ENCODE peak calls at places on chromosomes 5 and 9, in ten cellular contexts. One of them, this sample, is unnamed.

GRCh38 chr5:669111-669841 is 23.9 kb downstream of the TPPP start:
- DNase-seq in nephron progenitor cell: no peak
- DNase-seq in PC-9: no peak
- DNase-seq in activated T-cell treated with anti-CD3 and anti-CD28 coated beads, Interleukin-2, amount 50 U/mL, for 1 hour: peak; percentile 65
- DNase-seq in foreskin melanocyte: no peak
- DNase-seq in stimulated activated CD4-positive, alpha-beta T cell treated with anti-CD3 and anti-CD28 coated beads, Interleukin-4, amount 100 ng/mL, for 24 hours: peak; percentile 34
- DNase-seq in left colon: no peak
- DNase-seq in activated CD4-positive, alpha-beta T cell treated with anti-CD3 and anti-CD28 coated beads for 24 hours: peak; percentile 35
- DNase-seq in cardiac fibroblast: peak; percentile 20
- DNase-seq in GM19239: peak; percentile 54
- DNase-seq in this sample: peak; percentile 46

GRCh38 chr9:136650648-136651047 is 12.1 kb upstream of the EGFL7 start:
- DNase-seq in stimulated activated CD4-positive, alpha-beta T cell treated with anti-CD3 and anti-CD28 coated beads, Interleukin-4, amount 100 ng/mL, for 24 hours: no peak
- DNase-seq in nephron progenitor cell: no peak
- DNase-seq in GM19239: no peak
- DNase-seq in activated T-cell treated with anti-CD3 and anti-CD28 coated beads, Interleukin-2, amount 50 U/mL, for 1 hour: no peak
- DNase-seq in PC-9: no peak
- DNase-seq in activated CD4-positive, alpha-beta T cell treated with anti-CD3 and anti-CD28 coated beads for 24 hours: no peak
- DNase-seq in left colon: no peak
- DNase-seq in cardiac fibroblast: no peak
- DNase-seq in foreskin melanocyte: no peak
- DNase-seq in this sample: no peak

GRCh38 chr5:174446988-174447387 is 277.4 kb upstream of the MSX2 start:
- DNase-seq in cardiac fibroblast: no peak
- DNase-seq in nephron progenitor cell: no peak
- DNase-seq in foreskin melanocyte: no peak
- DNase-seq in activated T-cell treated with anti-CD3 and anti-CD28 coated beads, Interleukin-2, amount 50 U/mL, for 1 hour: no peak
- DNase-seq in GM19239: no peak
- DNase-seq in activated CD4-positive, alpha-beta T cell treated with anti-CD3 and anti-CD28 coated beads for 24 hours: no peak
- DNase-seq in stimulated activated CD4-positive, alpha-beta T cell treated with anti-CD3 and anti-CD28 coated beads, Interleukin-4, amount 100 ng/mL, for 24 hours: no peak
- DNase-seq in PC-9: no peak
- DNase-seq in left colon: no peak
- DNase-seq in this sample: no peak

GRCh38 chr5:40258205-40258604 is 421.5 kb upstream of the PTGER4 start:
- DNase-seq in GM19239: no peak
- DNase-seq in left colon: no peak
- DNase-seq in stimulated activated CD4-positive, alpha-beta T cell treated with anti-CD3 and anti-CD28 coated beads, Interleukin-4, amount 100 ng/mL, for 24 hours: no peak
- DNase-seq in PC-9: no peak
- DNase-seq in activated T-cell treated with anti-CD3 and anti-CD28 coated beads, Interleukin-2, amount 50 U/mL, for 1 hour: no peak
- DNase-seq in foreskin melanocyte: no peak
- DNase-seq in activated CD4-positive, alpha-beta T cell treated with anti-CD3 and anti-CD28 coated beads for 24 hours: no peak
- DNase-seq in nephron progenitor cell: no peak
- DNase-seq in cardiac fibroblast: peak; percentile 5
- DNase-seq in this sample: no peak

GRCh38 chr5:179285236-179285635 is 60.0 kb downstream of the ADAMTS2 start:
- DNase-seq in stimulated activated CD4-positive, alpha-beta T cell treated with anti-CD3 and anti-CD28 coated beads, Interleukin-4, amount 100 ng/mL, for 24 hours: no peak
- DNase-seq in GM19239: no peak
- DNase-seq in foreskin melanocyte: no peak
- DNase-seq in PC-9: no peak
- DNase-seq in activated T-cell treated with anti-CD3 and anti-CD28 coated beads, Interleukin-2, amount 50 U/mL, for 1 hour: no peak
- DNase-seq in left colon: no peak
- DNase-seq in activated CD4-positive, alpha-beta T cell treated with anti-CD3 and anti-CD28 coated beads for 24 hours: no peak
- DNase-seq in cardiac fibroblast: peak; percentile 52
- DNase-seq in nephron progenitor cell: peak; percentile 84
- DNase-seq in this sample: no peak

GRCh38 chr5:109718632-109719031 is 28.9 kb downstream of the MAN2A1 start:
- DNase-seq in cardiac fibroblast: no peak
- DNase-seq in foreskin melanocyte: peak; percentile 49
- DNase-seq in PC-9: no peak
- DNase-seq in activated T-cell treated with anti-CD3 and anti-CD28 coated beads, Interleukin-2, amount 50 U/mL, for 1 hour: no peak
- DNase-seq in nephron progenitor cell: no peak
- DNase-seq in left colon: no peak
- DNase-seq in activated CD4-positive, alpha-beta T cell treated with anti-CD3 and anti-CD28 coated beads for 24 hours: no peak
- DNase-seq in stimulated activated CD4-positive, alpha-beta T cell treated with anti-CD3 and anti-CD28 coated beads, Interleukin-4, amount 100 ng/mL, for 24 hours: no peak
- DNase-seq in GM19239: no peak
- DNase-seq in this sample: no peak

GRCh38 chr9:117622347-117622746 is 81.9 kb upstream of the TLR4 start:
- DNase-seq in nephron progenitor cell: no peak
- DNase-seq in left colon: no peak
- DNase-seq in GM19239: no peak
- DNase-seq in foreskin melanocyte: no peak
- DNase-seq in PC-9: no peak
- DNase-seq in activated T-cell treated with anti-CD3 and anti-CD28 coated beads, Interleukin-2, amount 50 U/mL, for 1 hour: no peak
- DNase-seq in cardiac fibroblast: no peak
- DNase-seq in activated CD4-positive, alpha-beta T cell treated with anti-CD3 and anti-CD28 coated beads for 24 hours: no peak
- DNase-seq in stimulated activated CD4-positive, alpha-beta T cell treated with anti-CD3 and anti-CD28 coated beads, Interleukin-4, amount 100 ng/mL, for 24 hours: no peak
- DNase-seq in this sample: no peak

GRCh38 chr9:131098391-131099087 is 2.2 kb downstream of the AIF1L start:
- DNase-seq in PC-9: no peak
- DNase-seq in cardiac fibroblast: no peak
- DNase-seq in left colon: no peak
- DNase-seq in stimulated activated CD4-positive, alpha-beta T cell treated with anti-CD3 and anti-CD28 coated beads, Interleukin-4, amount 100 ng/mL, for 24 hours: no peak
- DNase-seq in activated CD4-positive, alpha-beta T cell treated with anti-CD3 and anti-CD28 coated beads for 24 hours: no peak
- DNase-seq in foreskin melanocyte: no peak
- DNase-seq in activated T-cell treated with anti-CD3 and anti-CD28 coated beads, Interleukin-2, amount 50 U/mL, for 1 hour: no peak
- DNase-seq in nephron progenitor cell: peak; percentile 31
- DNase-seq in GM19239: no peak
- DNase-seq in this sample: no peak

GRCh38 chr5:142753114-142753764 is 16.9 kb upstream of the ARHGAP26 start:
- DNase-seq in left colon: peak; percentile 32
- DNase-seq in stimulated activated CD4-positive, alpha-beta T cell treated with anti-CD3 and anti-CD28 coated beads, Interleukin-4, amount 100 ng/mL, for 24 hours: no peak
- DNase-seq in activated CD4-positive, alpha-beta T cell treated with anti-CD3 and anti-CD28 coated beads for 24 hours: no peak
- DNase-seq in foreskin melanocyte: no peak
- DNase-seq in nephron progenitor cell: no peak
- DNase-seq in activated T-cell treated with anti-CD3 and anti-CD28 coated beads, Interleukin-2, amount 50 U/mL, for 1 hour: no peak
- DNase-seq in cardiac fibroblast: peak; percentile 67
- DNase-seq in GM19239: no peak
- DNase-seq in PC-9: peak; percentile 77
- DNase-seq in this sample: no peak

GRCh38 chr9:19488721-19489120 is 79.9 kb downstream of the ACER2 start:
- DNase-seq in left colon: no peak
- DNase-seq in stimulated activated CD4-positive, alpha-beta T cell treated with anti-CD3 and anti-CD28 coated beads, Interleukin-4, amount 100 ng/mL, for 24 hours: no peak
- DNase-seq in PC-9: no peak
- DNase-seq in GM19239: no peak
- DNase-seq in activated T-cell treated with anti-CD3 and anti-CD28 coated beads, Interleukin-2, amount 50 U/mL, for 1 hour: no peak
- DNase-seq in activated CD4-positive, alpha-beta T cell treated with anti-CD3 and anti-CD28 coated beads for 24 hours: no peak
- DNase-seq in cardiac fibroblast: no peak
- DNase-seq in foreskin melanocyte: peak; percentile 80
- DNase-seq in nephron progenitor cell: no peak
- DNase-seq in this sample: no peak

GRCh38 chr9:91424403-91425176 is 958 bp upstream of the NFIL3 start:
- DNase-seq in cardiac fibroblast: peak; percentile 94
- DNase-seq in nephron progenitor cell: peak; percentile 59
- DNase-seq in PC-9: peak; percentile 62
- DNase-seq in left colon: peak; percentile 88
- DNase-seq in activated T-cell treated with anti-CD3 and anti-CD28 coated beads, Interleukin-2, amount 50 U/mL, for 1 hour: peak; percentile 66
- DNase-seq in GM19239: no peak
- DNase-seq in foreskin melanocyte: peak; percentile 44
- DNase-seq in stimulated activated CD4-positive, alpha-beta T cell treated with anti-CD3 and anti-CD28 coated beads, Interleukin-4, amount 100 ng/mL, for 24 hours: peak; percentile 61
- DNase-seq in activated CD4-positive, alpha-beta T cell treated with anti-CD3 and anti-CD28 coated beads for 24 hours: no peak
- DNase-seq in this sample: peak; percentile 32

GRCh38 chr9:94922098-94922607 is 195.7 kb downstream of the AOPEP start:
- DNase-seq in cardiac fibroblast: peak; percentile 96
- DNase-seq in foreskin melanocyte: peak; percentile 68
- DNase-seq in nephron progenitor cell: no peak
- DNase-seq in activated T-cell treated with anti-CD3 and anti-CD28 coated beads, Interleukin-2, amount 50 U/mL, for 1 hour: no peak
- DNase-seq in left colon: no peak
- DNase-seq in activated CD4-positive, alpha-beta T cell treated with anti-CD3 and anti-CD28 coated beads for 24 hours: no peak
- DNase-seq in PC-9: peak; percentile 99
- DNase-seq in stimulated activated CD4-positive, alpha-beta T cell treated with anti-CD3 and anti-CD28 coated beads, Interleukin-4, amount 100 ng/mL, for 24 hours: no peak
- DNase-seq in GM19239: no peak
- DNase-seq in this sample: no peak

GRCh38 chr9:24698864-24699518 is 153.3 kb upstream of the IZUMO3 start:
- DNase-seq in cardiac fibroblast: no peak
- DNase-seq in foreskin melanocyte: no peak
- DNase-seq in GM19239: no peak
- DNase-seq in PC-9: no peak
- DNase-seq in stimulated activated CD4-positive, alpha-beta T cell treated with anti-CD3 and anti-CD28 coated beads, Interleukin-4, amount 100 ng/mL, for 24 hours: no peak
- DNase-seq in activated T-cell treated with anti-CD3 and anti-CD28 coated beads, Interleukin-2, amount 50 U/mL, for 1 hour: no peak
- DNase-seq in left colon: no peak
- DNase-seq in activated CD4-positive, alpha-beta T cell treated with anti-CD3 and anti-CD28 coated beads for 24 hours: no peak
- DNase-seq in nephron progenitor cell: no peak
- DNase-seq in this sample: no peak

GRCh38 chr9:98804083-98804482 is 3.4 kb upstream of the GALNT12 start:
- DNase-seq in stimulated activated CD4-positive, alpha-beta T cell treated with anti-CD3 and anti-CD28 coated beads, Interleukin-4, amount 100 ng/mL, for 24 hours: no peak
- DNase-seq in cardiac fibroblast: peak; percentile 51
- DNase-seq in foreskin melanocyte: no peak
- DNase-seq in left colon: no peak
- DNase-seq in activated T-cell treated with anti-CD3 and anti-CD28 coated beads, Interleukin-2, amount 50 U/mL, for 1 hour: no peak
- DNase-seq in GM19239: no peak
- DNase-seq in PC-9: peak; percentile 58
- DNase-seq in activated CD4-positive, alpha-beta T cell treated with anti-CD3 and anti-CD28 coated beads for 24 hours: no peak
- DNase-seq in nephron progenitor cell: no peak
- DNase-seq in this sample: no peak

GRCh38 chr5:154211611-154212390 is 21.3 kb downstream of the GALNT10 start:
- DNase-seq in stimulated activated CD4-positive, alpha-beta T cell treated with anti-CD3 and anti-CD28 coated beads, Interleukin-4, amount 100 ng/mL, for 24 hours: no peak
- DNase-seq in GM19239: no peak
- DNase-seq in cardiac fibroblast: peak; percentile 42
- DNase-seq in activated CD4-positive, alpha-beta T cell treated with anti-CD3 and anti-CD28 coated beads for 24 hours: no peak
- DNase-seq in PC-9: peak; percentile 96
- DNase-seq in foreskin melanocyte: no peak
- DNase-seq in nephron progenitor cell: no peak
- DNase-seq in activated T-cell treated with anti-CD3 and anti-CD28 coated beads, Interleukin-2, amount 50 U/mL, for 1 hour: no peak
- DNase-seq in left colon: no peak
- DNase-seq in this sample: no peak

GRCh38 chr9:20043035-20043434 is 254.2 kb upstream of the SLC24A2 start:
- DNase-seq in nephron progenitor cell: no peak
- DNase-seq in cardiac fibroblast: no peak
- DNase-seq in activated CD4-positive, alpha-beta T cell treated with anti-CD3 and anti-CD28 coated beads for 24 hours: no peak
- DNase-seq in PC-9: no peak
- DNase-seq in foreskin melanocyte: no peak
- DNase-seq in stimulated activated CD4-positive, alpha-beta T cell treated with anti-CD3 and anti-CD28 coated beads, Interleukin-4, amount 100 ng/mL, for 24 hours: peak; percentile 13
- DNase-seq in activated T-cell treated with anti-CD3 and anti-CD28 coated beads, Interleukin-2, amount 50 U/mL, for 1 hour: no peak
- DNase-seq in GM19239: no peak
- DNase-seq in left colon: no peak
- DNase-seq in this sample: no peak

GRCh38 chr9:16133556-16134227 is 580.8 kb downstream of the CCDC171 start:
- DNase-seq in stimulated activated CD4-positive, alpha-beta T cell treated with anti-CD3 and anti-CD28 coated beads, Interleukin-4, amount 100 ng/mL, for 24 hours: no peak
- DNase-seq in PC-9: no peak
- DNase-seq in left colon: peak; percentile 31
- DNase-seq in cardiac fibroblast: peak; percentile 67
- DNase-seq in activated T-cell treated with anti-CD3 and anti-CD28 coated beads, Interleukin-2, amount 50 U/mL, for 1 hour: no peak
- DNase-seq in nephron progenitor cell: peak; percentile 48
- DNase-seq in activated CD4-positive, alpha-beta T cell treated with anti-CD3 and anti-CD28 coated beads for 24 hours: no peak
- DNase-seq in GM19239: peak; percentile 37
- DNase-seq in foreskin melanocyte: peak; percentile 69
- DNase-seq in this sample: peak; percentile 62

GRCh38 chr5:53063176-53063575 is 46.4 kb downstream of the MOCS2 start:
- DNase-seq in PC-9: no peak
- DNase-seq in activated T-cell treated with anti-CD3 and anti-CD28 coated beads, Interleukin-2, amount 50 U/mL, for 1 hour: no peak
- DNase-seq in left colon: no peak
- DNase-seq in activated CD4-positive, alpha-beta T cell treated with anti-CD3 and anti-CD28 coated beads for 24 hours: no peak
- DNase-seq in foreskin melanocyte: no peak
- DNase-seq in stimulated activated CD4-positive, alpha-beta T cell treated with anti-CD3 and anti-CD28 coated beads, Interleukin-4, amount 100 ng/mL, for 24 hours: no peak
- DNase-seq in nephron progenitor cell: no peak
- DNase-seq in GM19239: no peak
- DNase-seq in cardiac fibroblast: peak; percentile 38
- DNase-seq in this sample: no peak

GRCh38 chr5:31806566-31806965 is 167.6 kb downstream of the PDZD2 start:
- DNase-seq in activated CD4-positive, alpha-beta T cell treated with anti-CD3 and anti-CD28 coated beads for 24 hours: no peak
- DNase-seq in activated T-cell treated with anti-CD3 and anti-CD28 coated beads, Interleukin-2, amount 50 U/mL, for 1 hour: no peak
- DNase-seq in left colon: no peak
- DNase-seq in nephron progenitor cell: no peak
- DNase-seq in cardiac fibroblast: no peak
- DNase-seq in PC-9: no peak
- DNase-seq in stimulated activated CD4-positive, alpha-beta T cell treated with anti-CD3 and anti-CD28 coated beads, Interleukin-4, amount 100 ng/mL, for 24 hours: no peak
- DNase-seq in GM19239: no peak
- DNase-seq in foreskin melanocyte: no peak
- DNase-seq in this sample: no peak

GRCh38 chr9:84277646-84278045 is 62.9 kb downstream of the SLC28A3 start:
- DNase-seq in PC-9: peak; percentile 81
- DNase-seq in GM19239: no peak
- DNase-seq in left colon: no peak
- DNase-seq in activated T-cell treated with anti-CD3 and anti-CD28 coated beads, Interleukin-2, amount 50 U/mL, for 1 hour: no peak
- DNase-seq in activated CD4-positive, alpha-beta T cell treated with anti-CD3 and anti-CD28 coated beads for 24 hours: no peak
- DNase-seq in nephron progenitor cell: no peak
- DNase-seq in cardiac fibroblast: no peak
- DNase-seq in foreskin melanocyte: no peak
- DNase-seq in stimulated activated CD4-positive, alpha-beta T cell treated with anti-CD3 and anti-CD28 coated beads, Interleukin-4, amount 100 ng/mL, for 24 hours: no peak
- DNase-seq in this sample: no peak

GRCh38 chr9:85430659-85431370 is 310.9 kb downstream of the AGTPBP1 start:
- DNase-seq in left colon: no peak
- DNase-seq in PC-9: no peak
- DNase-seq in activated T-cell treated with anti-CD3 and anti-CD28 coated beads, Interleukin-2, amount 50 U/mL, for 1 hour: no peak
- DNase-seq in foreskin melanocyte: no peak
- DNase-seq in cardiac fibroblast: no peak
- DNase-seq in nephron progenitor cell: no peak
- DNase-seq in stimulated activated CD4-positive, alpha-beta T cell treated with anti-CD3 and anti-CD28 coated beads, Interleukin-4, amount 100 ng/mL, for 24 hours: no peak
- DNase-seq in GM19239: no peak
- DNase-seq in activated CD4-positive, alpha-beta T cell treated with anti-CD3 and anti-CD28 coated beads for 24 hours: no peak
- DNase-seq in this sample: no peak

GRCh38 chr5:174275959-174276358 is 230.5 kb downstream of the NSG2 start:
- DNase-seq in left colon: no peak
- DNase-seq in activated T-cell treated with anti-CD3 and anti-CD28 coated beads, Interleukin-2, amount 50 U/mL, for 1 hour: no peak
- DNase-seq in stimulated activated CD4-positive, alpha-beta T cell treated with anti-CD3 and anti-CD28 coated beads, Interleukin-4, amount 100 ng/mL, for 24 hours: no peak
- DNase-seq in PC-9: no peak
- DNase-seq in cardiac fibroblast: no peak
- DNase-seq in nephron progenitor cell: no peak
- DNase-seq in foreskin melanocyte: no peak
- DNase-seq in activated CD4-positive, alpha-beta T cell treated with anti-CD3 and anti-CD28 coated beads for 24 hours: no peak
- DNase-seq in GM19239: no peak
- DNase-seq in this sample: no peak

GRCh38 chr5:264346-264745 is 7.1 kb upstream of the PDCD6 start:
- DNase-seq in nephron progenitor cell: no peak
- DNase-seq in PC-9: no peak
- DNase-seq in stimulated activated CD4-positive, alpha-beta T cell treated with anti-CD3 and anti-CD28 coated beads, Interleukin-4, amount 100 ng/mL, for 24 hours: no peak
- DNase-seq in GM19239: no peak
- DNase-seq in left colon: no peak
- DNase-seq in foreskin melanocyte: no peak
- DNase-seq in cardiac fibroblast: peak; percentile 8
- DNase-seq in activated CD4-positive, alpha-beta T cell treated with anti-CD3 and anti-CD28 coated beads for 24 hours: no peak
- DNase-seq in activated T-cell treated with anti-CD3 and anti-CD28 coated beads, Interleukin-2, amount 50 U/mL, for 1 hour: no peak
- DNase-seq in this sample: no peak

GRCh38 chr5:180126716-180127681 is 55.4 kb upstream of the RNF130 start:
- DNase-seq in cardiac fibroblast: peak; percentile 19
- DNase-seq in left colon: peak; percentile 20
- DNase-seq in PC-9: peak; percentile 30
- DNase-seq in activated T-cell treated with anti-CD3 and anti-CD28 coated beads, Interleukin-2, amount 50 U/mL, for 1 hour: peak; percentile 52
- DNase-seq in activated CD4-positive, alpha-beta T cell treated with anti-CD3 and anti-CD28 coated beads for 24 hours: no peak
- DNase-seq in foreskin melanocyte: no peak
- DNase-seq in nephron progenitor cell: peak; percentile 69
- DNase-seq in GM19239: no peak
- DNase-seq in stimulated activated CD4-positive, alpha-beta T cell treated with anti-CD3 and anti-CD28 coated beads, Interleukin-4, amount 100 ng/mL, for 24 hours: peak; percentile 18
- DNase-seq in this sample: no peak

This sample was measured in neuronal stem cell.